ENCODE peak calls at places on chromosomes 13 and 19, in seven cellular contexts. W is retinal pigment epithelial cell; Z is cardiac fibroblast; J is choroid plexus epithelial cell; K is colonic mucosa; B is naive thymus-derived CD4-positive, alpha-beta T cell; Y is right cardiac atrium. M is an unnamed sample.

GRCh38 chr13:113941571-113942191 is 32.2 kb downstream of the C13orf46 start:
- DNase-seq in J (peak), Z (no peak), K (no peak), W (no peak), Y (no peak), B (no peak), M (peak)

GRCh38 chr13:41196620-41197019 is 2.3 kb upstream of the KBTBD7 start:
- DNase-seq in Z (peak), W (no peak), J (peak), K (no peak), Y (no peak), B (no peak), M (no peak)

GRCh38 chr13:83386609-83387008 is 495.7 kb downstream of the SLITRK1 start:
- DNase-seq in W (no peak), B (no peak), Z (no peak), J (peak), Y (no peak), K (no peak), M (no peak)

GRCh38 chr19:39832341-39833083 is 1.4 kb downstream of the DYRK1B start:
- DNase-seq in K (no peak), W (no peak), Y (no peak), J (no peak), B (no peak), Z (no peak), M (peak)

GRCh38 chr19:2375341-2376121 is 15.5 kb downstream of the TMPRSS9 start:
- DNase-seq in Z (no peak), W (no peak), Y (no peak), B (no peak), K (no peak), J (no peak), M (no peak)

GRCh38 chr19:44303305-44303704 is 1.5 kb downstream of the ZNF235 start:
- DNase-seq in J (no peak), B (no peak), W (no peak), Z (no peak), K (no peak), Y (no peak), M (no peak)

GRCh38 chr13:21676611-21677021 is 5.7 kb downstream of the FGF9 start:
- DNase-seq in J (no peak), K (peak), B (no peak), Y (no peak), W (no peak), Z (no peak), M (no peak)

GRCh38 chr19:56507446-56508281 is at the start of gene ZNF471:
- DNase-seq in Z (peak), W (peak), Y (peak), B (peak), J (peak), K (peak), M (peak)

GRCh38 chr19:42291437-42291815 is 10.5 kb upstream of the PRR19 start:
- DNase-seq in K (peak), B (no peak), W (no peak), J (no peak), Y (peak), Z (no peak), M (no peak)

GRCh38 chr13:37484056-37484455 is 114.5 kb downstream of the POSTN start:
- DNase-seq in Y (no peak), K (no peak), Z (no peak), B (no peak), W (peak), J (no peak), M (no peak)

DNA sequence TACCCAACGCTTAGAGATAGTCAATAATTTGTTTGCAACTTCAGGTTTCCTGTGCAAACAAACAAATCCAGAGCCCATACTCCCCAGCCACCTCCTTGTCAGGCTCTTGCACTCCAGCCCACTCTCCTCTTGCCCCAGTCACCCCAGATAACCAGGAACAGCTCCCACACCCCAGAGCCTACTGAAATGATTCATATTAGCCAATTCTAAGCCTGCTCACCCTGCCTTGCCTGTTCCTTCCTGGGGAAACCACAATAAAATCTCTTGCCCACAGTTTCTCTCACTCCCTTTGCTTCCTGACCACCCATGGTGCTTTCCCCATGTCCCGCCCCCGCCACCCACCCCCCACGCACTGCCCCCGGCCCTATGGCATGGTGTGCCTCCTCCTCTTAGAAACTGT is 3.8 kb upstream of the ACTL9 start:
- DNase-seq in J (no peak), B (no peak), Z (no peak), Y (no peak), K (no peak), W (no peak), M (no peak)
- H3K4me3 ChIP-seq in J (no peak), B (peak), Z (no peak), Y (no peak), K (no peak), W (no peak), M (no peak)

DNA sequence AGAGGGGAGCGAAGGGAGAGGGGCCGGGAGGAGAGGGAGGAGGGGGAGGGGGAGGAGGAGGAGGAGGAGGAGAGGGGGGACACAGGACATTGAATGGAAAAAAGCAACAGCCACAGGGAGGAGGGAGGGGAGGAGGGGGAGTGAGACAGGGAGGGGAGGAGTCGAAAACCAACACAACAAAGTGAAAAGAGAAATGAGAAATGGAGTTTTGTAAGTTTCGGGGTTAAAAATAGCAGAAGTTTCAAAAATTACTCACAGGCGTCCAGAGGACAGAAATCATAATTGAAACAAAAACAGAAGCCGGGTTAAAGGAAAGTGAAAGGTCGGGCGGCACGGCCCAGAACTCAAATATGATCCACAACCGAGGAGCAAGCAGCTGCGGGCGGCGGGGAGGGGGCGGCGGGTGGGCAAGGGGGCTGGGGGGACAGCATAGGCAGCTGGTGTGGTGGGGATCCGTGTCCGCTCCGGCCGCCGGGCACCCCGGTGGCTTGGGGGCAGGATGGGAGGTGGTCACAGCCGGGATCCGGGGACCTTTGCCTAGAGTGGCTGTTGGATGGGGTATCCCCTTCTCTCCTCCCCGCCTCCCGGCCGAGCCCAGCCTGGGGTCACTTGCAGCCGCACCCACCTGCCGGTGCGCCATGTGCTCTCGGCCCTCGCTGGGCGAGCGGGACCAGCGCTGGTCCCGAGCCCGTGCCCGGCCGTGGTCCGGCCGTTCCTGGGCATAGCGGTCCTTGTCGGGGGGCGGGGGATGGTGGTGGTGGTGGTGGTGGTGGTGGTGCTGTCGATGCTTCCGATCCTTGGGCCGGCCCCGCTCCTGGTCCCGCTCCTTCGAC is 58.1 kb downstream of the IER2 start:
- DNase-seq in K (peak), Y (peak), J (peak), Z (peak), W (no peak), B (peak), M (peak)
- H3K4me3 ChIP-seq in K (peak), Y (peak), J (peak), Z (no peak), W (no peak), B (peak), M (peak)

GRCh38 chr19:12667903-12668302 is 1.3 kb downstream of the WDR83 start:
- DNase-seq in Z (no peak), J (no peak), W (no peak), K (no peak), Y (no peak), B (no peak), M (no peak)
- H3K4me3 ChIP-seq in Z (no peak), J (no peak), W (peak), K (no peak), Y (no peak), B (no peak), M (peak)

GRCh38 chr19:18506545-18506944 is 15.3 kb downstream of the ELL start:
- DNase-seq in J (no peak), Y (no peak), B (no peak), W (no peak), Z (no peak), K (no peak), M (no peak)
- H3K4me3 ChIP-seq in J (no peak), Y (no peak), B (peak), W (no peak), Z (no peak), K (no peak), M (no peak)

DNA sequence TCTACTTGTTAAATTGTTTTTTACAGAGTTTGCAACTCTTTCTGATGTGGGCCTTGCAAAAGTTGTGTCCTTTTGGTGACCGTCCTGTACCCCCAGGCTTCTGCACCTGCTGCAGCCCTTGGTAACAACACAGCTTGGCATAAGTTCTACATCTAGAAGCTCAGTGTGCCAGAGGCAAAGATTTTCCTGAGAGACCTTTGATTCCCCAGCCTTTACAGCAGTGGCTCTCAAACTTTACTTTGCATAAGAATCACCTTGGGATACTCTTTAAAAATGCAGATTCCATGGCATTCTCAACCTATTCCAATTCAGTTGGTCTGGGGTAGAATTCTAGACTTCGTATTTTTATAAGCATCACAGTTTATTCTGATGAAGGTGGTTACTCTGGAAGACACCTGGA is 260.9 kb downstream of the DCT start:
- DNase-seq in Y (no peak), K (no peak), W (no peak), J (no peak), B (no peak), Z (no peak), M (no peak)
- H3K4me3 ChIP-seq in Y (no peak), K (no peak), W (no peak), J (no peak), B (no peak), Z (no peak), M (no peak)

GRCh38 chr13:74102691-74103090 is 31.5 kb downstream of the KLF12 start:
- DNase-seq in Y (no peak), K (no peak), B (no peak), J (no peak), Z (no peak), W (no peak), M (no peak)

GRCh38 chr13:74103970-74104555 is 30.1 kb downstream of the KLF12 start:
- DNase-seq in Y (no peak), B (no peak), K (no peak), J (no peak), W (no peak), Z (no peak), M (no peak)

GRCh38 chr13:74104661-74105275 is 29.4 kb downstream of the KLF12 start:
- DNase-seq in W (no peak), Y (no peak), Z (no peak), J (no peak), K (no peak), B (no peak), M (no peak)

GRCh38 chr13:74103196-74103595 is 31.0 kb downstream of the KLF12 start:
- DNase-seq in B (no peak), K (no peak), Z (no peak), J (no peak), W (no peak), Y (no peak), M (no peak)

GRCh38 chr13:74101436-74101835 is 32.8 kb downstream of the KLF12 start:
- DNase-seq in K (no peak), Z (no peak), B (no peak), W (no peak), Y (no peak), J (no peak), M (no peak)
- H3K4me3 ChIP-seq in K (no peak), Z (no peak), B (no peak), W (no peak), Y (no peak), J (no peak), M (no peak)

GRCh38 chr13:112760931-112761330 is 71.1 kb downstream of the ATP11A start:
- DNase-seq in W (no peak), K (no peak), Y (no peak), B (no peak), Z (no peak), J (peak), M (no peak)

GRCh38 chr13:112762690-112763080 is 72.8 kb downstream of the ATP11A start:
- DNase-seq in Z (no peak), Y (no peak), J (no peak), B (no peak), W (no peak), K (no peak), M (no peak)

GRCh38 chr13:112760440-112760839 is 70.6 kb downstream of the ATP11A start:
- DNase-seq in W (no peak), Z (peak), K (no peak), J (peak), B (no peak), Y (no peak), M (no peak)

GRCh38 chr13:112764028-112764427 is 74.2 kb downstream of the ATP11A start:
- DNase-seq in J (no peak), B (no peak), Z (no peak), Y (no peak), W (no peak), K (no peak), M (no peak)

DNA sequence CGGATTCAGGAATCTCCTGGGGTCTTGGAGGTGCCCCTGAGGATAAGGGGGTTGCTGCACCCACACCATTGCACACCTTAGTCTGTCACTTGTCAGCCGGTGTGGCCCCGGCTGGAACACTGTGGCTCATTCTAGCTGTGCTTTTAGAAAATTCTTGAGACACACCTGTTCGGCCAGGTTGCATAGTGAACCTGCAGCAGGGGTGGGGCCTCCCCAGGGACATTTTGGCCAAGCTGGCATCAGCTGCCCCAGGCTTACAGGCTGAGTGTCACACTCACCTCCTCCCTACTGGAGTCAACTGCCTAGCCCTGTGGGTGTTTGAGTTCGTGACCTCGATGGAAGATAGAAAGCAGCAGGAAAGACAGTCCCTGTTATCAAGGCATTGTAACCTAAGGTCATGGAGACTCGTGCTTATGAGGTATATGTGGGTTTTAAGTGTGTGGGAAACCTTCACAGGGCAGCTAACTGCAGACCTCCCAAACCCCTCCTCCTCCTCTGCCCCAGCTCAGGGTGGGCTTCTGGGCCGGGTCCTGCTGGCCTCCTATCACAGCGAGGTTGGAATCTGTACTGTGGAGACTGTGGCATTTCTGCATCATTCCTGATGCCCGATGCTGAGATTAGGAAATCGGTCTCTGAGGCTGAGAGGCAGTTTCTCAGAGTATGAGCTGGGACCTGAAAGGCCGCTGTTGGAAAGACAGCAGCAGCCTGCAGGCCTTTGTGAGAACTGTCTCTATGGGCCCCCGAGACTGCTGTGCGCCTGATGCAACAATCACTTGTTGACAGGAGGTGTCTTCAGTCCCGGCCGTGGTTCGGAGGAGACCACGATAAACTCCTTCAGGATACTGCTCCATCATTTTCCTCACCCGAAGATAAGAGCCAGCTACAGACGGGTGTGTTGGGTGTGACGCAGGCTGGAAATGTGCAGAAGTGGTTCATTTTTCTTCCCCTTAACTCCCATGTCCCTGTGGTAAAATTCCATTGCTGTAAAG is 72.2 kb downstream of the ATP11A start:
- DNase-seq in Y (peak), K (no peak), W (no peak), J (peak), B (no peak), Z (peak), M (no peak)
- H3K4me3 ChIP-seq in Y (no peak), K (no peak), W (no peak), J (no peak), B (no peak), Z (no peak), M (no peak)

M was measured in brain microvascular endothelial cell.